ENCODE peak calls at places on chromosomes 6 and 20, in seven cellular contexts. G is SK-N-SH, Z is GM23338, B is PC-3, U is neural progenitor cell, X is hepatocyte, S is MM.1S. M is an unnamed sample. For H3K4me1, the result is how much of the 10 kb centered on the place peaks cover.

GRCh38 chr6:156107514-156108150 is 652.0 kb upstream of the NOX3 start:
- DNase-seq in S (no peak), G (no peak), U (peak), B (no peak), X (no peak), Z (no peak), M (no peak)

GRCh38 chr20:58228484-58229197 is at the start of gene ANKRD60:
- DNase-seq in G (peak), Z (peak), B (no peak), S (no peak), U (peak), X (peak), M (no peak)

GRCh38 chr20:38112943-38113294 is 52.2 kb downstream of the TGM2 start:
- DNase-seq in U (no peak), G (no peak), X (no peak), Z (no peak), B (no peak), S (no peak), M (no peak)

GRCh38 chr6:99603421-99604160 is 3.0 kb upstream of the PRDM13 start:
- DNase-seq in U (peak), Z (peak), G (peak), X (peak), S (no peak), B (no peak), M (no peak)

GRCh38 chr6:38477680-38478260 is 162.0 kb downstream of the BTBD9 start:
- DNase-seq in G (no peak), U (peak), B (no peak), Z (peak), X (no peak), S (no peak), M (no peak)

GRCh38 chr6:24431045-24431451 is 28.3 kb downstream of the MRS2 start:
- DNase-seq in B (peak), U (peak), X (peak), Z (peak), G (peak), S (peak), M (peak)

GRCh38 chr6:69581576-69581975 is 215.2 kb downstream of the LMBRD1 start:
- DNase-seq in X (no peak), S (no peak), U (no peak), G (no peak), Z (no peak), B (no peak), M (no peak)

GRCh38 chr20:44594730-44595129 is 12.4 kb downstream of the PKIG start:
- DNase-seq in G (no peak), X (no peak), Z (no peak), B (peak), S (no peak), U (no peak), M (no peak)

GRCh38 chr20:64200740-64201139 is 36.5 kb downstream of the MYT1 start:
- DNase-seq in S (no peak), U (no peak), G (no peak), X (no peak), Z (no peak), B (no peak), M (no peak)

GRCh38 chr6:33995046-33995872 is 150.6 kb downstream of the GRM4 start:
- DNase-seq in X (peak), G (no peak), S (no peak), Z (no peak), B (no peak), U (no peak), M (no peak)

GRCh38 chr6:129314575-129314974 is 395.4 kb downstream of the ARHGAP18 start:
- DNase-seq in G (no peak), S (no peak), U (no peak), X (no peak), Z (no peak), B (no peak), M (no peak)

GRCh38 chr6:169804427-169804826 is 53.0 kb downstream of the ERMARD start:
- DNase-seq in G (no peak), S (no peak), X (no peak), U (no peak), Z (no peak), B (no peak), M (no peak)

GRCh38 chr6:31620586-31621319 is at the start of gene PRRC2A:
- DNase-seq in X (peak), B (no peak), S (no peak), Z (peak), U (peak), G (peak), M (peak)

GRCh38 chr6:129981598-129981997 is 36.8 kb upstream of the L3MBTL3 start:
- DNase-seq in S (peak), X (no peak), U (no peak), Z (no peak), B (peak), G (no peak), M (peak)

GRCh38 chr6:93036835-93037234 is 382.5 kb downstream of the EPHA7 start:
- DNase-seq in S (peak), Z (peak), G (no peak), X (peak), B (peak), U (peak), M (peak)

GRCh38 chr20:47334022-47334551 is 22.4 kb downstream of the ZMYND8 start:
- DNase-seq in X (peak), S (no peak), Z (no peak), B (peak), U (no peak), G (no peak), M (no peak)

GRCh38 chr6:118923035-118923434 is 11.9 kb downstream of the MCM9 start:
- DNase-seq in S (no peak), U (no peak), Z (no peak), G (no peak), X (no peak), B (no peak), M (no peak)

GRCh38 chr6:10146723-10147451 is 268.0 kb downstream of the TFAP2A start:
- DNase-seq in S (peak), Z (peak), X (peak), G (peak), B (peak), U (peak), M (peak)

GRCh38 chr6:1384549-1385128 is 4.7 kb upstream of the FOXF2 start:
- DNase-seq in B (no peak), G (no peak), S (no peak), Z (peak), U (peak), X (no peak), M (no peak)

GRCh38 chr6:63527658-63528514 is 44.4 kb upstream of the LOC128125822 start:
- DNase-seq in Z (no peak), S (no peak), G (no peak), X (peak), U (no peak), B (peak), M (no peak)

GRCh38 chr20:24610341-24611115 is 141.1 kb downstream of the SYNDIG1 start:
- DNase-seq in B (no peak), X (no peak), S (no peak), G (no peak), Z (peak), U (peak), M (no peak)

GRCh38 chr6:157213426-157213825 is 109.9 kb downstream of the TMEM242 start:
- DNase-seq in Z (no peak), U (no peak), S (no peak), X (no peak), B (no peak), G (no peak), M (no peak)

GRCh38 chr6:39192736-39193135 is 36.5 kb downstream of the KCNK5 start:
- DNase-seq in U (no peak), S (no peak), Z (no peak), B (no peak), G (no peak), X (no peak), M (no peak)

GRCh38 chr6:104017410-104018381 is 842.0 kb downstream of the HACE1 start:
- DNase-seq in S (no peak), G (no peak), B (no peak), Z (no peak), U (no peak), X (no peak), M (no peak)

GRCh38 chr20:54199721-54200176 is 8.1 kb upstream of the PFDN4 start:
- DNase-seq in Z (peak), G (peak), B (peak), X (peak), U (peak), S (peak), M (peak)

GRCh38 chr6:71402101-71402500 is 113.5 kb downstream of the OGFRL1 start:
- DNase-seq in Z (no peak), U (no peak), X (no peak), B (no peak), S (no peak), G (no peak), M (peak)

GRCh38 chr6:1267057-1267732 is 44.7 kb upstream of the FOXQ1 start:
- DNase-seq in S (no peak), G (no peak), Z (no peak), U (no peak), B (peak), X (peak), M (no peak)

GRCh38 chr20:45056473-45057148 is 44.3 kb downstream of the KCNS1 start:
- DNase-seq in S (no peak), X (no peak), U (no peak), G (no peak), Z (no peak), B (peak), M (no peak)

GRCh38 chr20:11585752-11586352 is 331.8 kb upstream of the BTBD3 start:
- DNase-seq in B (peak), Z (peak), G (no peak), S (no peak), X (peak), U (peak), M (no peak)

GRCh38 chr6:26286168-26286854 is 78.7 kb upstream of the BTN3A2 start:
- DNase-seq in B (peak), U (peak), S (peak), Z (peak), G (peak), X (peak), M (peak)

GRCh38 chr6:166806217-166806838 is 150.0 kb downstream of the RNASET2 start:
- DNase-seq in G (no peak), Z (no peak), X (no peak), U (no peak), S (no peak), B (no peak), M (no peak)

GRCh38 chr6:121592955-121593665 is 157.7 kb downstream of the GJA1 start:
- DNase-seq in B (no peak), G (peak), U (no peak), Z (no peak), S (no peak), X (no peak), M (no peak)

GRCh38 chr6:83867527-83868161 is 8.2 kb downstream of the CYB5R4 start:
- DNase-seq in X (peak), B (peak), G (no peak), U (peak), S (no peak), Z (peak), M (peak)

GRCh38 chr6:35044145-35044745 is 96.9 kb downstream of the TCP11 start:
- DNase-seq in U (peak), Z (peak), G (no peak), S (no peak), B (peak), X (no peak), M (no peak)
- H3K4me1 ChIP-seq in U (half or more), Z (half or more), G (under half), S (under half), B (under half), X (under half), M (under half)

DNA sequence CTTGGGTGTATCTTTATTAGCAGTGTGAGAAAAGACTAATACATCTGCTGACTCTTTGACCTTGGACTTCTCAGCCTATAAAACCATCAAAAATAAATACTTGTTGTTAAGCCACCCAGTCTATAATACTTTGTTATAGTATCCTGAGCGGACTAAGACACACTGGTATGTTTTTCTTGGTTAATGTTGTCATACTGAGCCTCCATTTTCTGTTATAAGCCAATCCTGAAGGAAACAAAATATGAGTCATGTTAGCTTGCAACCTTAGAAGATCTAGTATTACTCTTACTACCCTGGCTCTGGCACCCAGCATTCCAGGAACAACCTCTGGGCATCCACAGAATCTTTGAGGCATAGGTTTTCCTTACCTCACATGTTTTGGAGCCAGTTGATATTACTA is 307.2 kb downstream of the FRK start:
- DNase-seq in U (no peak), Z (no peak), X (no peak), G (no peak), B (peak), S (no peak), M (no peak)
- TF ChIP-seq EZH2phosphoT487 in U (no peak), Z (no peak), X (no peak), G (no peak), B (no peak), S (no peak), M (no peak)

GRCh38 chr6:163414367-163415175 is at the start of gene QKI:
- DNase-seq in Z (peak), G (peak), X (peak), S (peak), B (peak), U (peak), M (peak)
- TF ChIP-seq CTCF in Z (no peak), G (no peak), X (no peak), S (no peak), B (no peak), U (no peak), M (no peak)

DNA sequence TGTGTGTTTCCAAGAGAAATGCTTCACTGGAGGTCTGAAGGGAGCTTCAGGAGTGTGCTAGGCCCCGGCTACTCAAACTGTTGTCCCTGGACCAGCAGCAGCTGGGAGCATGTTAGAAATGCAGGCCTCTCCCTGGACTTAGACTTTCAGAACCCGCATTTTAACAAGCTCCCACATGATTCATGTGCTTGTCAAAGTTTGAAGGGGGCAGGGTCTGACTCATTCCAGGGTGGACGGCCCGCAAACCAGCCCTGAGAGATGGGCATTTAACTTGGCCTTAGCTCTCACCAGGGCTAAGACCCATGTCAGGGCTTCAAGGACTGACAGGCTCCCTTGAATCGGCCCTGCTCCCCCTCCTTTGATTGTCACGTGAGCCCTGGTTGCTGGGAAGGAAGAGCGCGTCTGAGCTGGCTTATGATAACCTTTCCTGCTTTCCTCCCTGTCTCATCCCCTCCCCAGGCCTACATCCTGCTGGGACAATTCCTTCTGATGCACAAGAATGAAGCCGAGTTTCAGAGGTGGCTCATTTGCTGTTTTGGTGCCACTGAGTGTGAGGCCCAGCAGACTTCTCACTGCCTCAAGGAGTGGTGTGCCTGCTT is 35.5 kb downstream of the BANF2 start:
- DNase-seq in B (peak), U (no peak), S (no peak), X (peak), G (no peak), Z (no peak), M (no peak)
- H3K4me1 ChIP-seq in B (under half), U (under half), S (under half), X (under half), G (under half), Z (under half), M (under half)

GRCh38 chr6:12608874-12609273 is 107.7 kb upstream of the PHACTR1 start:
- DNase-seq in S (no peak), X (no peak), U (no peak), B (no peak), G (no peak), Z (no peak), M (no peak)

GRCh38 chr6:12613819-12614218 is 102.7 kb upstream of the PHACTR1 start:
- DNase-seq in B (no peak), S (no peak), X (no peak), U (no peak), Z (no peak), G (no peak), M (no peak)

GRCh38 chr6:12614468-12614867 is 102.1 kb upstream of the PHACTR1 start:
- DNase-seq in X (no peak), Z (no peak), S (no peak), U (no peak), B (no peak), G (no peak), M (no peak)

GRCh38 chr6:12608016-12608860 is 108.3 kb upstream of the PHACTR1 start:
- DNase-seq in U (no peak), X (no peak), Z (no peak), S (peak), B (peak), G (no peak), M (peak)

DNA sequence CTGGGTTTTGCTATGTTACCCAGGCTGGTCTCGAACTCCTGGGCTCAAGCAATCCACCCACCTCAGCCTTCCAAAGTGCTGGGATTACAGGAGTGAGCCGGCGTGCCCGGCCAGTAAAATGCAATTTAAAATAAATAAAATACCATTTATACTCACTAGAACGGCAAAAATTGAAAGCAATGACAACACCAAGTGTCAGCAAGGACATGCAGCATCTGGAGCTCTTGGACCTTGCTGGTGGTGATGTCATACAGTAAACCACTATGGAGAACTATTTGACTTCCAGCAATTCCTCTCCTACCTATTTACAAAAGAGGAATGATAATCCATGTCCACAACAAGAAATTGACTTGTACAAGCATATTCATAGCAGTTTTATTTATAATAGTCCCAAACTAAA is 105.7 kb upstream of the PHACTR1 start:
- DNase-seq in S (no peak), Z (no peak), X (no peak), U (no peak), B (no peak), G (no peak), M (no peak)
- TF ChIP-seq EZH2phosphoT487 in S (no peak), Z (no peak), X (no peak), U (no peak), B (no peak), G (no peak), M (no peak)

GRCh38 chr6:16409531-16410441 is 171.4 kb downstream of the GMPR start:
- DNase-seq in G (peak), B (peak), Z (peak), X (peak), S (no peak), U (peak), M (peak)
- TF ChIP-seq CTCF in G (peak), B (peak), Z (peak), X (peak), S (peak), U (peak), M (peak)

DNA sequence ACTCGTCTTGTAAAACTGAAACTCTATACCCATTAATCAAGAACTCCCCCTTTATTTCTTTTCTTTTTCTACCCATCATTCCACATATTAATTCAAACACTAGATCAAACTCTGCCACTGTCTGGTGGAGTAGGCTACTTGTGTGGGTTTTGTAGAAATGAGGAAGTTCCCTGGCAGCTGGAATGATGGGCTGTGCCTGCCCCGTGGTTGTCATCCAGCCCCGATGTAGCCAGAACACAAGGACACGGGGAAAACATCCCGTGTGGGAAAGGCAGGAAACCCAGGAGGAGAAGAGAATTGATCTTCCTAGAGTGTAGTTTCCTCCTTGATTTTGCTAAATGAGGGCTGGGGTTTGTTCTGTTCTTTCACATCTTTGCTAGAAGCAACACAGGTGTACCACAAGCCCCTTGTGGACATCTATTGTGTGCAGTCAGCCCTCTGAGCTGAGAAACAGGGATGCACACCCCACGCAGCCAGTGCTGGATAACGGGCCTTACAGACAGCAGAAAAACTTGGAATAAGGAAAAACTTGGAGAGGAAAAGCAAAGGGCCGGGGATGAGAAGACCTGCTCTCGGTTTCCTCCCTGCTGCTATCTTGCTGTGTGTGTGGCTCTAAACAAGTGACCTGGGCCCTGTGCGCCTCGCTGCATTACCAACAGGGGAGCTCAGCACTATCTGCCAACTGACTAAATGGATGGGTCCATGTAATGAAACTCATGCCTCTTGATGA is 88.0 kb downstream of the SCML4 start:
- DNase-seq in Z (no peak), X (no peak), G (no peak), B (no peak), S (no peak), U (no peak), M (peak)
- H3K4me1 ChIP-seq in Z (under half), X (under half), G (under half), B (under half), S (half or more), U (under half), M (half or more)

GRCh38 chr20:15875446-15875845 is 697.8 kb downstream of the KIF16B start:
- DNase-seq in Z (no peak), X (no peak), U (peak), S (no peak), G (no peak), B (no peak), M (no peak)
- TF ChIP-seq EZH2phosphoT487 in Z (no peak), X (no peak), U (no peak), S (no peak), G (no peak), B (no peak), M (no peak)